ENCODE peak calls at places on chromosome 4, in eight cellular contexts. H is fibroblast of mammary gland, K is HCT116, O is fibroblast of lung, Z is dorsolateral prefrontal cortex, R is PC-3, N is ovary, C is AG04450. E is an unnamed sample.

GRCh38 chr4:25065451-25065850 is 34.7 kb upstream of the LGI2 start:
- DNase-seq in K (no peak), N (no peak), O (no peak), Z (no peak), C (no peak), H (no peak), R (no peak), E (no peak)

GRCh38 chr4:6110681-6111353 is 89.5 kb downstream of the JAKMIP1 start:
- DNase-seq in N (no peak), K (no peak), R (no peak), H (no peak), C (no peak), O (no peak), Z (no peak), E (no peak)

GRCh38 chr4:122739174-122739573 is 6.7 kb downstream of the BBS12 start:
- DNase-seq in K (no peak), H (peak; percentile 90), O (peak; percentile 80), R (peak; percentile 21), N (no peak), Z (no peak), C (peak; percentile 53), E (peak; percentile 92)

GRCh38 chr4:1715002-1715761 is 3.1 kb upstream of the SLBP start:
- DNase-seq in R (no peak), O (no peak), Z (no peak), C (no peak), N (peak; percentile 23), K (no peak), H (peak; percentile 25), E (no peak)

GRCh38 chr4:145231906-145232700 is 51.7 kb upstream of the OTUD4 start:
- DNase-seq in Z (no peak), K (no peak), O (peak; percentile 82), R (peak; percentile 54), N (no peak), H (peak; percentile 83), C (peak; percentile 15), E (peak; percentile 62)

GRCh38 chr4:48483006-48483776 is at the start of gene SLC10A4:
- DNase-seq in R (no peak), O (no peak), Z (no peak), C (no peak), N (no peak), H (no peak), K (no peak), E (no peak)

GRCh38 chr4:128810331-128810870 is 901 bp downstream of the JADE1 start:
- DNase-seq in K (peak; percentile 26), R (peak; percentile 13), N (peak; percentile 29), Z (no peak), O (no peak), C (no peak), H (peak; percentile 57), E (peak; percentile 42)

GRCh38 chr4:8400641-8401325 is 39.7 kb downstream of the ACOX3 start:
- DNase-seq in K (no peak), H (peak; percentile 66), C (no peak), O (no peak), Z (no peak), R (no peak), N (peak; percentile 14), E (no peak)

GRCh38 chr4:186606593-186606992 is 51.2 kb upstream of the MTNR1A start:
- DNase-seq in Z (no peak), R (peak; percentile 3), C (no peak), N (no peak), O (peak; percentile 66), K (no peak), H (peak; percentile 67), E (peak; percentile 66)

GRCh38 chr4:7295917-7296660 is 103.8 kb downstream of the SORCS2 start:
- DNase-seq in N (peak; percentile 61), R (peak; percentile 26), C (no peak), Z (peak; percentile 72), O (peak; percentile 31), K (peak; percentile 10), H (peak; percentile 37), E (peak; percentile 29)
- TF ChIP-seq CTCF in N (peak; percentile 14), R (peak; percentile 77), C (peak; percentile 73), Z (peak; percentile 65), O (peak; percentile 70), K (peak; percentile 81), H (peak; percentile 77), E (peak; percentile 63)

DNA sequence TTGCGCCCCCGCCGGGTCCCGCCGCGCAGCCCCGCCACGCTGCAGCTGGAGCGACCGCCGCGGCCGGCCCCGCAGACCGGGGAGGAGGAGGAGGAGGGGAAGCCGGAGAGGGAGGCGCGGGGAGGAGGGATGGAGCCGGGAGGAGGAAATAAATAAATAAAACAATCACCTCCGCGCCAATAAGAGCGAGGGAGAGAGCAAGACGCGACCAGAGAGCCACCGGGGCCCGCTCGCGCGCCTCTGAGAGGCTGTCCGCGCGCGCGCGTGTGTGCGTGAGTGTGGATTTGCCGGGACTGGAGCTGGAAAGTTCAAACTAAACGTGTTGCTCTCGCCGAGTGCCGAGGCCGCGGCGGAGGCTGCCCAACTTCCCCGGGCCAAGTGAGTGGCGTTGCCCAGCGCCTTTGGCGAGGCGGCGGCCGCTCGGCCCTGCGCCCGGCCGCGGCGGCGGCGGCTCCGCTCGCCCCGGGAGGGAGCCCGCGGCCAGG is 2184.4 kb upstream of the TENM3 start:
- DNase-seq in O (peak; percentile 68), K (no peak), Z (peak; percentile 73), R (peak; percentile 3), N (peak; percentile 11), C (no peak), H (peak; percentile 15), E (peak; percentile 28)
- H3K4me3 ChIP-seq in O (peak overlapping the region; percentile 56), K (no peak overlapping the region), Z (peak overlapping the region; percentile 72), R (peak overlapping the region; percentile 60), N (peak overlapping the region; percentile 27), C (peak overlapping the region; percentile 59), H (peak overlapping the region; percentile 38), E (peak overlapping the region; percentile 52)

GRCh38 chr4:96352051-96352517 is 512.2 kb downstream of the PDHA2 start:
- DNase-seq in H (peak; percentile 5), Z (no peak), N (no peak), O (peak; percentile 25), R (peak; percentile 33), K (peak; percentile 34), C (no peak), E (peak; percentile 63)
- TF ChIP-seq CTCF in H (peak; percentile 15), Z (peak; percentile 4), N (no peak), O (peak; percentile 22), R (peak; percentile 59), K (peak; percentile 48), C (no peak), E (peak; percentile 45)

DNA sequence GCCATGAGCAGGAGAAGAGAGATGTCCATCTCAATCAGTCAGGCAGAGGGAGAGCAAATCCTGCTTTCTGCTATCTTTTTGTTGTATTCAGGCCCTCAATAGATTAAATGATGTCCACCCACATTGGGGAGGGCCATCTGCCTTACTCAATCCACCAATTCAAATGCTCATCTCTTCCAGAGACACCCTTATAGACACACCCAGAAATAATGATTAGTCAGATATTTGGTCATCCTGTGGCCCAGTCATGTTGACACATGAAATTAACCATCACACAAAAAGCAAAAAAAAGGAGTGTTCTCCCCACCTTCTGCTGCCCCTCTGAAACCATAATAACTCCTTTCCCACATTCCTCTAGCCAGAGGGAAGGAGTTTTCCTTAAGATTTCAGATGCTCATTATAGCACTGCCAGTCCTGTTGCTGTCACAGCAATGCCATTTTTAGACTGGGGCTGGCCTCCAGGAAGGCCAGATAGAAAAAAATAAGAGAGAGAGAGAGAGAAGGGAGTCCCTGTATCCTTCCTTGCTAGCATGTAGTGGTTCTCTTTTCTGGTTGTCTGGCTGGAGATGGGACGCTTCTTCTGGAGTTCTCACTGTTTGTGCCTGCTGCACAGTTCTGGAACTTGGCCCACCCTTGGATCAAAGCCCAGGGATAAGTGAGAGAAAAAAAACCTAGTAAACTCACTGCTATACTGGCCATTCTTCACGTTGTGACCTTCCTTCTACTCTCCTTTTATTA is 177.7 kb downstream of the RBM46 start:
- DNase-seq in C (no peak), O (peak; percentile 1), Z (peak; percentile 45), K (no peak), R (peak; percentile 40), H (peak; percentile 66), N (peak; percentile 62), E (peak; percentile 46)
- H3K4me3 ChIP-seq in C (no peak overlapping the region), O (no peak overlapping the region), Z (no peak overlapping the region), K (no peak overlapping the region), R (no peak overlapping the region), H (no peak overlapping the region), N (no peak overlapping the region), E (no peak overlapping the region)

DNA sequence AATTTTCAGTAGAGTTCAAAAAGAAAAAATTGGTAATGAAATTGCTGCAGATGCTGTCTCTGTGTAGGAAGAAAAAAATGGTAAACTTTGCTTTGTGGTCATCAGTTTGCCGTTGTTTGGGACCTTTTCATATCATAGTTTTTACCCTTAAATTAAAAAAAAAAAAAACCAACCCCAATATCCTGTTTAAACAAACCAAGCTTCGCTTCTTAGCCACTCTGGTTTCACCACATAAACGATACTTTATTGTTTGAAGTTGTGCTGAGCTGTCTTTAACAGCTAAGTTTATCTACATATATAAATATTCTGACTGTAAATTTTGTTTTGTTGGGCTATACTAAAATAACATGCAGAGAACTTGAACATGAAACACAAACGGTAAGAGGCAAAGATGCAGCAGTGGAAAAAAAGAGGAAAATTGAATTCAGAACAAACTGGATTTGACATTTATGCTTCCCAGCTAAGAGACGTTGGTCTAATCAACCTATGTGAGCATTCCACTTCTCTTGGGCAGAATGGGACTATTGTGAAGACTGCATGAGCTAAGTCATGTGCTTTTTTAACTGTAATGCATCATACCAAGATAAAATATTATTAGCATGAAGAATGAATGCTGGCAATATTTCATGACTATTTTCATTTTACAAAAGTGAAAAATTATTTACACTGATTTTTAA is 15.7 kb upstream of the H2AZ1 start:
- DNase-seq in H (no peak), R (no peak), O (no peak), C (no peak), N (no peak), Z (no peak), K (no peak), E (no peak)
- TF ChIP-seq CTCF in H (no peak), R (no peak), O (no peak), C (no peak), N (no peak), Z (no peak), K (no peak), E (no peak)

DNA sequence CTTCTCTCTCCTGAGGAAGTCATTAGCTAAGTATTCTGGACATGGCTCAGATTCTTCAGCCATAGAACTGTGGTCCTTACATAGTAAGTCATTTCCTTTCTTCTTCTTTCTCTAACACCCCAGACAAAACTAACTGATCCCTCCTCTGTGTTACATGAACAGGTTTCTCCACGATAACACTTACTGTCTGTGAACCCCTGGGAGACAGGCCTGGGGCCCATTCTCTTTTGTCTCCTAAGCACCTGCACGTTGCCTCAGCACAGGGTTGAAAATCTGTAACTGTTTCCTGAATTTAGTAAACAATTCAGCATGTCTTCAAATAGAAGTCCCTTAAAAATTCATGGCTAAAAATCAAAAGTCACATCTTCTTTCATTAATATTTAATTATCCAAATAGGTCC is 24.7 kb downstream of the APBB2 start:
- DNase-seq in Z (no peak), K (no peak), N (no peak), R (no peak), H (no peak), C (no peak), O (peak; percentile 30), E (no peak)
- H3K4me3 ChIP-seq in Z (no peak overlapping the region), K (no peak overlapping the region), N (no peak overlapping the region), R (no peak overlapping the region), H (no peak overlapping the region), C (no peak overlapping the region), O (no peak overlapping the region), E (no peak overlapping the region)

E was measured in fibroblast of pulmonary artery.